ENCODE peak calls at places on chromosomes 16 and 17, in eight cellular contexts. B is breast epithelium, H is K562, D is spleen, G is stomach, P is heart left ventricle, S is ovary, E is adrenal gland. Y is an unnamed sample.

GRCh38 chr16:27402569-27402963 is 592 bp downstream of the IL21R start:
- DNase-seq in B (no peak), H (no peak), D (no peak), G (no peak), P (no peak), S (no peak), E (no peak), Y (no peak)

GRCh38 chr16:89277641-89278341 is 60.3 kb downstream of the ZNF778 start:
- DNase-seq in B (no peak), H (no peak), D (no peak), G (no peak), P (no peak), S (peak), E (no peak), Y (no peak)

GRCh38 chr16:15772579-15773293 is 84.1 kb downstream of the MYH11 start:
- DNase-seq in B (no peak), H (no peak), D (peak), G (no peak), P (no peak), S (no peak), E (no peak), Y (no peak)

GRCh38 chr17:1494736-1495253 is 2.3 kb upstream of the MYO1C start:
- DNase-seq in B (no peak), H (no peak), D (no peak), G (no peak), P (no peak), S (no peak), E (no peak), Y (no peak)

GRCh38 chr17:68246271-68247028 is 1.4 kb upstream of the AMZ2 start:
- DNase-seq in B (peak), H (no peak), D (peak), G (no peak), P (no peak), S (peak), E (peak), Y (no peak)

GRCh38 chr17:48497103-48497502 is 33.7 kb downstream of the HOXB1 start:
- DNase-seq in B (no peak), H (no peak), D (no peak), G (no peak), P (no peak), S (no peak), E (no peak), Y (no peak)

GRCh38 chr16:56860226-56861020 is 4.6 kb upstream of the SLC12A3 start:
- DNase-seq in B (no peak), H (no peak), D (no peak), G (no peak), P (no peak), S (no peak), E (no peak), Y (no peak)

GRCh38 chr16:87487361-87487924 is 5.4 kb downstream of the ZCCHC14 start:
- DNase-seq in B (peak), H (peak), D (no peak), G (peak), P (peak), S (no peak), E (peak), Y (peak)

GRCh38 chr17:3710951-3711383 is 12.7 kb upstream of the HASPIN start:
- DNase-seq in B (no peak), H (no peak), D (no peak), G (no peak), P (no peak), S (no peak), E (no peak), Y (no peak)

GRCh38 chr17:10463402-10463801 is 6.0 kb downstream of the MYH4 start:
- DNase-seq in B (no peak), H (no peak), D (no peak), G (no peak), P (no peak), S (no peak), E (no peak), Y (no peak)

GRCh38 chr17:2084129-2084765 is 29.3 kb downstream of the HIC1 start:
- DNase-seq in B (no peak), H (peak), D (peak), G (no peak), P (peak), S (peak), E (peak), Y (peak)

GRCh38 chr17:68301438-68301959 is 10.2 kb downstream of the ARSG start:
- DNase-seq in B (peak), H (no peak), D (no peak), G (no peak), P (no peak), S (no peak), E (no peak), Y (no peak)

GRCh38 chr17:1628856-1629646 is 417 bp upstream of the SLC43A2 start:
- DNase-seq in B (peak), H (peak), D (peak), G (peak), P (peak), S (peak), E (peak), Y (peak)

GRCh38 chr17:13477180-13477611 is 124.5 kb downstream of the HS3ST3A1 start:
- DNase-seq in B (no peak), H (no peak), D (no peak), G (no peak), P (no peak), S (no peak), E (no peak), Y (no peak)

GRCh38 chr17:50064253-50064991 is 8.5 kb downstream of the ITGA3 start:
- DNase-seq in B (peak), H (peak), D (peak), G (no peak), P (peak), S (peak), E (peak), Y (no peak)

GRCh38 chr17:50065056-50065455 is 9.1 kb downstream of the ITGA3 start:
- DNase-seq in B (no peak), H (no peak), D (no peak), G (no peak), P (no peak), S (no peak), E (no peak), Y (no peak)

GRCh38 chr17:50063516-50064252 is 7.8 kb downstream of the ITGA3 start:
- DNase-seq in B (no peak), H (no peak), D (peak), G (no peak), P (no peak), S (no peak), E (no peak), Y (no peak)

GRCh38 chr17:50060951-50061712 is 5.2 kb downstream of the ITGA3 start:
- DNase-seq in B (no peak), H (no peak), D (peak), G (peak), P (peak), S (peak), E (peak), Y (no peak)

DNA sequence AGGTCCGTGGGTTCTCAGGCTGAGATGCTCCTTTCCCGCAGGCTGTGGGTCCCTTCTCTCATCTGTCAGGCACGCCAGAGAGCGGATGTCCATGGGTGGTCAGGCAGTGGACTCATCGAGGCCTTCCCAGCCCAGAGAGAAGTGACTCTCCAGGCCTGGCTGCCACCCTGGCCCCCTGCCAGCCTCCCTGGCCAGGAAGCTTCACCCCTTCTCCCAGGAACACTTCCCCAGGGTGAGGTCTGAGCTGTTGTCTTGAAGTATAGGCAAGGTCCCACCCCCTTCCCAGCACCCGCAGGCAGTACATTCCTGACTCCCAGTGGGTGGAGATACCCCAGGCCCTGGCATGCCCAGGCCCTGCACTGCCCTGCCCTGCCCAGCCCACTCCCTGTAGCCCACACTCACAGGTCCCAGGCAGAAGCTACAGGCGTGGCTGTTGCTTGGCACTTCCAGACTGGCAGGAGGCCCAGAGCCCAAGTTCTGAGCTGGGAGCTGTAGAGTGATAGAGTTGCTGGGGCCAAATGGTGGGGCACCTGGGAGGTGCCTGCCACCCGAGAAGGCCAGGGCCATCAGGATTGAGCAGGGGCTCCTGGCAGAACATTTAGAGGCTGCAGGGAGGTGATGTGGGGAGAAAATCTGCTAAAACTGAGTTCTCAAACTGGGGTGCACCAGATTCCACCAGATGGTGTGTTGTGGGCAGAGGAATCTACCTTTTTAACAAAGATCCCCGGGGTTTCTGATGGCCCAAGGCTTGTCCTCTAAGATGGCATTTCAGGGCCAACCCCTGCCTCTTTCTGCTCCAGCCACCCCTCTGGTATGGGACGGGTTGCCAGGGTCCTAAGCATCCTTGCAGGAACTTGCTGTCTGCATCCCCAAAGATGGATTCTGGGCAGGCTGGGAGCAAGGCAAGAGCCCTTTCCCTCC is 6.7 kb downstream of the ITGA3 start:
- DNase-seq in B (peak), H (no peak), D (peak), G (peak), P (peak), S (peak), E (peak), Y (no peak)
- TF ChIP-seq POLR2A in B (no peak), H (no peak), D (no peak), G (no peak), P (peak), S (no peak), E (no peak), Y (no peak)

GRCh38 chr17:50866261-50866949 is at the start of gene TOB1:
- DNase-seq in B (peak), H (peak), D (peak), G (peak), P (peak), S (peak), E (peak), Y (peak)

GRCh38 chr17:50865868-50866260 is 290 bp downstream of the TOB1 start:
- DNase-seq in B (no peak), H (peak), D (no peak), G (no peak), P (no peak), S (no peak), E (no peak), Y (no peak)

GRCh38 chr17:50864747-50865059 is 1.5 kb downstream of the TOB1 start:
- DNase-seq in B (no peak), H (no peak), D (no peak), G (no peak), P (no peak), S (no peak), E (peak), Y (no peak)

GRCh38 chr17:50863931-50864330 is 2.2 kb downstream of the TOB1 start:
- DNase-seq in B (no peak), H (no peak), D (no peak), G (no peak), P (no peak), S (no peak), E (no peak), Y (no peak)

GRCh38 chr17:50865060-50865867 is 890 bp downstream of the TOB1 start:
- DNase-seq in B (no peak), H (peak), D (peak), G (peak), P (peak), S (peak), E (peak), Y (peak)
- TF ChIP-seq POLR2A in B (no peak), H (no peak), D (no peak), G (no peak), P (no peak), S (peak), E (no peak), Y (no peak)

DNA sequence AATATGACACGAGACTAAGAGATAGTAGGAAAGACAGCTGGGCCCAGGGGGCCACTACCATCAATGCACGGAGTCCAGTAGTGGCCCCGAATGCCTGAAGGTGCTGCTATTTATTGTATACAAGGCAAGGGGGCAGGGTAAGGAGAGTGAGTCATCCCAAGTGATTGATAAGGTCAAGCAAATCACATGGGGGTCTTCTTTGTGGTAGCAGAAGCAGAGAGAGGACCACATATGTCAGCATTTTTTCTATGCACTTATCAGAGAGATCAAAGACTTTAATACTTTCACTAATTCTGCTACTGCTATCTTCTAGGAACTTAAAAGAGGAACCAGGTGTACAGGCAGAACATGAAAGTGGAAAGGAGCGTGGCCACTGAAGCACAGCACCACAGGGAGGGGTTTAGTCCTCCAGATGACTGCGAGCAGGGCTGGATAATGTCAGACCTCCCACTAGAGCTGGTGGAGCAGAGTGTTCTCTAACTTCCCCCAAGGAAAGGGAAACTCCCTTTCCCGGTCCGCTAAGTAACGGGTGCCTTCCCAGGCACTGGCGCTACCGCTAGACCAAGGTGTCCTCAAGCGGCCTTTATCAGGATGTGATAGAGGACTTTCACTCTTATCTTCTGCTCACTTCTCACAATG is 26.4 kb upstream of the ARL4D start:
- DNase-seq in B (no peak), H (no peak), D (peak), G (no peak), P (peak), S (peak), E (peak), Y (no peak)
- TF ChIP-seq POLR2A in B (no peak), H (no peak), D (no peak), G (no peak), P (peak), S (no peak), E (no peak), Y (no peak)

DNA sequence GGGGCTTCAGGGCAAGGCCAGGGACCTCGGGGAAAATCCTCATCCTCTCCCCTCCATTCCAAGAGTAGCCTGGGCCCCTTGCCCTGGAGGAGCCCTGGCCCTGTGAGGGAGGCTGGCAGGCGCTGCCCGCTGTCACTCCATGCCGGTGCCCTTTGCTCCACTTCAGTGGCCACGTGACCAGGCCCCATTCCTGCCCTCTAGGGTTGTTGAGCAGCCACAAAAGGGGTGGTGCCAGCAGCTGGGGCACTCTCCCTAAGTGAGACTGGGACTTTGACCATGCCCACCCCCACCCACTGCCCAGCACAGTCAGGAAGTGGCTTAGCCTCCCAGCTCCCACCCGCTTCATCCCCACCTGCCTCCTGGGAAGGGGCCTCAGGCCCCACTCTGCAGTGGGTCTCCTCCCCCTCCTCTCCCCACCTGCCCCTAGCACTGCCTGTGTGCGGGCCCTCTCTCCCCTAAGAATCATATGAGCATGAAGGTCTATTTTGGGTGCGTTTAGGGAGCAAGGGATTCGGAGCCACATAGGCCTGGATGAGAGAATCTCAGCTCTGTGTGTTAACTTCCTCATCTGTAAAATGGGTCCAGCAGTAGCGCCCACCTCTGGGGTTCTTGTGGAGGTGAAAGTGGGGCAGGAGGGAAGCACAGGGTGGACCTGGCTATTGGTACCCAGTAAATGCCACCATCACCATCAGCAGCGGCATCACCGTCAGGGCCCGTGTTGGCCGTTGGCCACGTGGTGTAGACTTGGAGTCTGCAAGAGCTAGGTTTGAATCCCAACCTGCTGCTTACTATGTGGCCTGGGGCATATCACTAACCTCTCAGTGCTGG is 7.2 kb downstream of the PDK2 start:
- DNase-seq in B (no peak), H (no peak), D (no peak), G (peak), P (peak), S (no peak), E (peak), Y (no peak)
- TF ChIP-seq POLR2A in B (no peak), H (no peak), D (no peak), G (no peak), P (no peak), S (no peak), E (no peak), Y (no peak)

GRCh38 chr16:67666538-67667433 is at the start of the genes C16orf86 and ENKD1:
- DNase-seq in B (peak), H (peak), D (peak), G (peak), P (peak), S (peak), E (peak), Y (peak)
- TF ChIP-seq POLR2A in B (no peak), H (no peak), D (peak), G (no peak), P (peak), S (peak), E (no peak), Y (peak)

GRCh38 chr16:1378804-1379053 is 27.0 kb downstream of the GNPTG start:
- DNase-seq in B (no peak), H (no peak), D (no peak), G (no peak), P (no peak), S (no peak), E (no peak), Y (no peak)

GRCh38 chr16:1379863-1380174 is 28.1 kb downstream of the GNPTG start:
- DNase-seq in B (no peak), H (no peak), D (peak), G (no peak), P (no peak), S (no peak), E (no peak), Y (no peak)

GRCh38 chr16:1380195-1380594 is 28.5 kb downstream of the GNPTG start:
- DNase-seq in B (no peak), H (no peak), D (no peak), G (no peak), P (no peak), S (no peak), E (no peak), Y (no peak)

GRCh38 chr16:1378087-1378803 is 26.5 kb downstream of the GNPTG start:
- DNase-seq in B (no peak), H (no peak), D (no peak), G (no peak), P (no peak), S (no peak), E (no peak), Y (no peak)

DNA sequence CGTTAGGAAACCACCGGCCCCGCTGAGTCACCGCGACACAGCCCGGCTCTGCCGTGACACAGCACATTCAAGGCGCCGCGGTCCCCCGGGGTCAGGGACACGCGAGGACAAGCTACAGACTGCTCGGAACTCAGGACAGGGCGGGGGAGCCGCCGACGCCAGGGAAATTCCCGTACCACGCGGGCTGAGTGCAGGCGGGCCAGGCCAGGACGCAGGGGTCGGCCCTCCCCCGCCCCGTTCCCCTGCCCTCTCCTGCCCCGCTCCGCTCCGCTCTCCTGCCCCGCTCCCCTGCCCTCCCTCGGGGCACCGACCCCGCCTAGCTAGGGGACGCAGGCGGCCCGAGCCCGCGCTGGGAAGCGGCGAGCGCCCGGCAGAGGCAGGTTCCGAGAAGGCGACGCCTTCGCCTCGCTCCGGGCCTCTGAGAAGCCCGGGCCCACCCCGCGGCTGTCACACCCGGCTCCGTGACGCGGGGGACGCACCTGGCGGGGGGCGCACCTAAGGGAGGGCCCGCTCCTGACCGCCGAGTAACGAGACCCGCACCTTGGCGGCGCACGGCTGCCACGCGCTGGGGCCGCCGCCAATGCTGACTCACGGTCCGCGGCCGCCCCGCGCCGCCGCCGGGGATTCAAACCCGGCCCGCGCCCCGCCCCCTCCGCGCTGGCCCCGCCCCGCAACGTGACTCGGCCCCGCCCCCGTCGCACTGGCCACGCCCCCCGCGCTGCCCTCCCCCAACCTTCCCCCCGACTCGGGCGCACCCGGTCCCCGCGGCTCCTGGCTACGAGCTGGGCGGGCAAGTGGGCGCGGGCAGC is 27.5 kb downstream of the GNPTG start:
- DNase-seq in B (peak), H (peak), D (peak), G (peak), P (peak), S (peak), E (peak), Y (peak)
- TF ChIP-seq POLR2A in B (no peak), H (peak), D (no peak), G (no peak), P (peak), S (no peak), E (no peak), Y (no peak)

GRCh38 chr17:80568246-80568645 is 23.6 kb downstream of the RPTOR start:
- DNase-seq in B (no peak), H (no peak), D (no peak), G (no peak), P (no peak), S (no peak), E (no peak), Y (no peak)

GRCh38 chr17:80574496-80574895 is 29.9 kb downstream of the RPTOR start:
- DNase-seq in B (no peak), H (no peak), D (no peak), G (no peak), P (no peak), S (no peak), E (no peak), Y (no peak)

GRCh38 chr17:80565347-80566053 is 20.9 kb downstream of the RPTOR start:
- DNase-seq in B (no peak), H (no peak), D (no peak), G (no peak), P (no peak), S (no peak), E (peak), Y (no peak)

GRCh38 chr17:80566054-80566400 is 21.4 kb downstream of the RPTOR start:
- DNase-seq in B (no peak), H (no peak), D (no peak), G (no peak), P (no peak), S (no peak), E (no peak), Y (no peak)

GRCh38 chr17:80569936-80570335 is 25.3 kb downstream of the RPTOR start:
- DNase-seq in B (no peak), H (no peak), D (no peak), G (no peak), P (no peak), S (no peak), E (peak), Y (no peak)
- TF ChIP-seq POLR2A in B (no peak), H (no peak), D (no peak), G (no peak), P (no peak), S (no peak), E (no peak), Y (no peak)

GRCh38 chr17:50352693-50353599 is 7.0 kb downstream of the XYLT2 start:
- DNase-seq in B (no peak), H (no peak), D (no peak), G (no peak), P (no peak), S (no peak), E (peak), Y (no peak)
- TF ChIP-seq POLR2A in B (no peak), H (no peak), D (no peak), G (no peak), P (no peak), S (no peak), E (no peak), Y (no peak)